ENCODE peak calls at places on chromosomes 16 and 17, in four cellular contexts. O is IMR-90; C is CD4-positive, CD25-positive, alpha-beta regulatory T cell; D is bronchial epithelial cell. J is an unnamed sample.

GRCh38 chr17:28958820-28959455 is 7.6 kb upstream of the PHF12 start:
- DNase-seq in O (no peak), C (no peak), D (no peak), J (no peak)

GRCh38 chr17:31530391-31530990 is 139.0 kb downstream of the RAB11FIP4 start:
- DNase-seq in O (no peak), C (no peak), D (no peak), J (no peak)

GRCh38 chr17:15740570-15741120 is 8.6 kb downstream of the TBC1D26 start:
- DNase-seq in O (no peak), C (no peak), D (no peak), J (no peak)

GRCh38 chr17:68832140-68832871 is 122.9 kb downstream of the ABCA8 start:
- DNase-seq in O (no peak), C (no peak), D (no peak), J (no peak)

GRCh38 chr17:41013606-41014005 is 4.7 kb upstream of the KRTAP3-1 start:
- DNase-seq in O (peak), C (no peak), D (no peak), J (no peak)

GRCh38 chr16:67387479-67388079 is 5.7 kb downstream of the TPPP3 start:
- DNase-seq in O (no peak), C (no peak), D (no peak), J (no peak)

GRCh38 chr16:85661131-85662035 is 27.4 kb downstream of the GINS2 start:
- DNase-seq in O (no peak), C (no peak), D (no peak), J (no peak)

GRCh38 chr17:57902800-57903759 is 52.1 kb downstream of the CUEDC1 start:
- DNase-seq in O (peak), C (no peak), D (peak), J (no peak)

GRCh38 chr17:5545051-5545987 is 39.0 kb downstream of the NLRP1 start:
- DNase-seq in O (peak), C (no peak), D (peak), J (no peak)

GRCh38 chr16:16005725-16006124 is 56.3 kb downstream of the ABCC1 start:
- DNase-seq in O (no peak), C (no peak), D (no peak), J (no peak)

GRCh38 chr17:38353084-38353604 is 1.5 kb downstream of the SOCS7 start:
- DNase-seq in O (no peak), C (no peak), D (peak), J (no peak)

GRCh38 chr17:67008101-67008500 is 36.3 kb upstream of the CACNG1 start:
- DNase-seq in O (no peak), C (no peak), D (no peak), J (no peak)

GRCh38 chr17:77427471-77427991 is 286.8 kb downstream of the SEC14L1 start:
- DNase-seq in O (peak), C (no peak), D (peak), J (no peak)

GRCh38 chr16:77035361-77035760 is 155.6 kb upstream of the MON1B start:
- DNase-seq in O (no peak), C (no peak), D (no peak), J (no peak)

GRCh38 chr17:13521784-13522183 is 79.9 kb downstream of the HS3ST3A1 start:
- DNase-seq in O (no peak), C (no peak), D (no peak), J (no peak)

GRCh38 chr17:50947844-50948514 is 81.8 kb upstream of the TOB1 start:
- DNase-seq in O (no peak), C (no peak), D (peak), J (no peak)

GRCh38 chr16:57479422-57480126 is 6.7 kb downstream of the DOK4 start:
- DNase-seq in O (peak), C (no peak), D (no peak), J (no peak)

GRCh38 chr17:65514541-65514940 is 46.9 kb downstream of the AXIN2 start:
- DNase-seq in O (peak), C (no peak), D (peak), J (no peak)

GRCh38 chr17:20189322-20189721 is 180.2 kb downstream of the SPECC1 start:
- DNase-seq in O (peak), C (no peak), D (peak), J (no peak)

GRCh38 chr17:17042851-17043667 is 802 bp downstream of the MPRIP start:
- DNase-seq in O (peak), C (no peak), D (peak), J (no peak)

GRCh38 chr17:37490022-37490587 is 414 bp downstream of the DUSP14 start:
- DNase-seq in O (peak), C (peak), D (peak), J (peak)

GRCh38 chr16:2365895-2366294 is 25.4 kb upstream of the ABCA3 start:
- DNase-seq in O (peak), C (no peak), D (peak), J (no peak)

GRCh38 chr17:49572806-49573420 is 2.8 kb upstream of the NXPH3 start:
- DNase-seq in O (no peak), C (no peak), D (no peak), J (no peak)

GRCh38 chr17:60094754-60095153 is 16.0 kb upstream of the HEATR6 start:
- DNase-seq in O (no peak), C (no peak), D (no peak), J (no peak)

GRCh38 chr17:76524598-76525512 is 12.7 kb downstream of the CYGB start:
- DNase-seq in O (peak), C (no peak), D (no peak), J (no peak)

GRCh38 chr17:48051706-48052486 is 3.7 kb downstream of the NFE2L1 start:
- DNase-seq in O (peak), C (no peak), D (no peak), J (no peak)
- H3K4me3 ChIP-seq in O (no peak), C (no peak), D (peak), J (no peak)

DNA sequence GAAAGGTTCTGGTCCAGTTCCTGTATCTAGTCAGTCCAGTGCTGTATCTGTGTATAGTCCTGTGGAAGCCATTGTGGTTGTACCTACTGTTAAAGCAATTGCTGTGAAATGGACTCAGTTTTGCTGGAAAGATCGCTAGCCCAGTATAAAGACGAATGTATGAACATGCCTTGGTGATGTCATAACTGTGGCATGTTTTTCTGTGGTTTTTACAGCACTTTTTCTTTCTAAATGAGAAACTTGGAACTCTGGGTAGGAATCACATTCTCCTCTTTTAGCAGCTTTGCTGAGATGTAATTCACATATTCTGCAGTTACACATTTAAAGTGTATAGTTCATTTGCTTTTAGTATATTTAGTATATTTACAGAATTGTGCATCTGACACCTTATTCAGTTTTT is 58.1 kb downstream of the MAP2K4 start:
- DNase-seq in O (peak), C (no peak), D (peak), J (no peak)
- H3K4me3 ChIP-seq in O (no peak), C (no peak), D (no peak), J (no peak)

GRCh38 chr17:1032391-1032790 is 35.5 kb downstream of the TIMM22 start:
- DNase-seq in O (no peak), C (no peak), D (no peak), J (no peak)
- H3K4me3 ChIP-seq in O (no peak), C (no peak), D (no peak), J (no peak)

GRCh38 chr17:9645858-9646555 is 690 bp downstream of the USP43 start:
- DNase-seq in O (no peak), C (no peak), D (peak), J (no peak)
- H3K4me3 ChIP-seq in O (no peak), C (no peak), D (peak), J (peak)

J was measured in Jurkat, Clone E6-1.